ENCODE peak calls at places on chromosomes 12 and 14, in six cellular contexts. P, L, R, B, U and F are unnamed samples.
A peak's percentile ranks its signal among the peaks of the same experiment; 100 is the strongest.

GRCh38 chr14:62209287-62209899 is 447.2 kb downstream of the SNAPC1 start:
- DNase-seq in R (no peak), P (no peak), L (no peak), U (peak; percentile 89), B (no peak), F (no peak)

GRCh38 chr14:23933108-23933507 is 20.5 kb upstream of the DHRS4 start:
- DNase-seq in L (no peak), B (no peak), P (no peak), R (no peak), U (no peak), F (no peak)

GRCh38 chr12:66496595-66496994 is 182.3 kb downstream of the GRIP1 start:
- DNase-seq in P (no peak), B (no peak), R (no peak), L (no peak), U (no peak), F (no peak)

GRCh38 chr14:95303107-95303506 is 16.6 kb downstream of the CLMN start:
- DNase-seq in U (no peak), P (no peak), L (no peak), B (no peak), R (no peak), F (no peak)

GRCh38 chr12:19206493-19207077 is 77.1 kb downstream of the PLEKHA5 start:
- DNase-seq in R (no peak), B (no peak), P (no peak), L (no peak), U (no peak), F (no peak)

GRCh38 chr14:85444685-85445084 is 85.3 kb upstream of the FLRT2 start:
- DNase-seq in B (no peak), U (peak; percentile 25), L (no peak), R (no peak), P (no peak), F (no peak)

GRCh38 chr12:106096376-106096775 is 42.4 kb downstream of the NUAK1 start:
- DNase-seq in U (no peak), B (no peak), P (peak; percentile 28), R (no peak), L (no peak), F (no peak)

GRCh38 chr14:85401396-85401795 is 128.5 kb upstream of the FLRT2 start:
- DNase-seq in R (no peak), L (no peak), P (no peak), U (no peak), B (no peak), F (no peak)

GRCh38 chr12:58916153-58916709 is 4.1 kb downstream of the LRIG3 start:
- DNase-seq in U (no peak), L (no peak), B (no peak), P (no peak), R (no peak), F (no peak)

GRCh38 chr12:123478762-123479161 is 20.8 kb downstream of the SNRNP35 start:
- DNase-seq in B (no peak), R (no peak), U (peak; percentile 18), L (no peak), P (no peak), F (peak; percentile 72)

GRCh38 chr12:24617471-24617870 is 331.4 kb downstream of the BCAT1 start:
- DNase-seq in U (peak; percentile 77), L (no peak), R (no peak), B (no peak), P (no peak), F (no peak)

GRCh38 chr12:29726321-29726692 is 57.4 kb downstream of the TMTC1 start:
- DNase-seq in P (no peak), L (no peak), R (no peak), B (no peak), U (peak; percentile 38), F (no peak)

GRCh38 chr12:82963961-82964360 is 277.3 kb downstream of the TMTC2 start:
- DNase-seq in U (no peak), P (no peak), R (no peak), B (no peak), L (no peak), F (no peak)

GRCh38 chr14:96275182-96276112 is 19.4 kb downstream of the BDKRB1 start:
- DNase-seq in U (peak; percentile 90), P (peak; percentile 75), L (peak; percentile 49), R (peak; percentile 84), B (no peak), F (peak; percentile 73)

GRCh38 chr14:34993444-34993843 is 10.7 kb downstream of the SRP54 start:
- DNase-seq in U (no peak), L (no peak), B (no peak), P (no peak), R (no peak), F (no peak)

GRCh38 chr14:64540208-64541202 is at the start of gene HSPA2:
- DNase-seq in B (peak; percentile 98), L (peak; percentile 96), R (peak; percentile 99), U (peak; percentile 99), P (peak; percentile 99), F (peak; percentile 100)

GRCh38 chr12:18145924-18146323 is 55.9 kb upstream of the RERGL start:
- DNase-seq in R (no peak), U (no peak), L (no peak), B (no peak), P (no peak), F (no peak)

GRCh38 chr14:76773188-76773885 is 12.1 kb downstream of the VASH1 start:
- DNase-seq in B (no peak), U (peak; percentile 82), P (no peak), L (no peak), R (peak; percentile 61), F (peak; percentile 92)

GRCh38 chr12:39440101-39440500 is 2.8 kb downstream of the KIF21A start:
- DNase-seq in P (no peak), R (no peak), U (no peak), B (no peak), L (no peak), F (no peak)

GRCh38 chr12:49924847-49925246 is 21.1 kb upstream of the FAIM2 start:
- DNase-seq in U (no peak), R (peak; percentile 7), P (no peak), B (no peak), L (no peak), F (peak; percentile 41)

GRCh38 chr12:65667932-65668331 is 156.4 kb upstream of the HMGA2 start:
- DNase-seq in R (no peak), L (no peak), P (no peak), U (no peak), B (no peak), F (no peak)

GRCh38 chr12:117141097-117141898 is 42.1 kb upstream of the TESC start:
- DNase-seq in U (no peak), P (no peak), B (no peak), L (no peak), R (no peak), F (no peak)

GRCh38 chr12:49507139-49507538 is 31.7 kb upstream of the KCNH3 start:
- DNase-seq in B (no peak), U (peak; percentile 96), L (no peak), P (no peak), R (no peak), F (no peak)

GRCh38 chr12:51847830-51848727 is at the start of gene FIGNL2:
- DNase-seq in B (no peak), R (no peak), P (no peak), L (peak; percentile 33), U (peak; percentile 12), F (no peak)

GRCh38 chr12:111251787-111252186 is 117.1 kb downstream of the PHETA1 start:
- DNase-seq in L (no peak), P (no peak), R (no peak), B (no peak), U (no peak), F (no peak)

GRCh38 chr14:59333668-59334067 is 131.5 kb downstream of the GPR135 start:
- DNase-seq in B (no peak), L (no peak), P (no peak), U (peak; percentile 95), R (no peak), F (no peak)

GRCh38 chr12:121443911-121444841 is 44.3 kb downstream of the RNF34 start:
- DNase-seq in P (no peak), U (no peak), L (no peak), R (no peak), B (no peak), F (no peak)

GRCh38 chr14:103209054-103209453 is 85.8 kb downstream of the TNFAIP2 start:
- DNase-seq in P (no peak), L (no peak), R (no peak), U (no peak), B (no peak), F (no peak)
- TF ChIP-seq CTCF in P (no peak), L (no peak), R (no peak), U (no peak), B (peak; percentile 9), F (no peak)

GRCh38 chr14:90544971-90545370 is 148.1 kb downstream of the CALM1 start:
- DNase-seq in U (no peak), P (no peak), L (no peak), R (no peak), B (no peak), F (no peak)
- H3K4me1 ChIP-seq in U (no peaks in the 10 kb centered on the region), P (peaks cover 10% of the 10 kb centered on the region), L (no peaks in the 10 kb centered on the region), R (no peaks in the 10 kb centered on the region), B (no peaks in the 10 kb centered on the region), F (peaks cover 10% of the 10 kb centered on the region)

GRCh38 chr14:67405771-67406170 is 6.2 kb downstream of the PLEK2 start:
- DNase-seq in R (no peak), U (no peak), L (no peak), P (no peak), B (no peak), F (no peak)

GRCh38 chr14:67411820-67412421 is at the start of gene PLEK2:
- DNase-seq in U (no peak), P (peak; percentile 80), R (peak; percentile 88), B (no peak), L (no peak), F (peak; percentile 68)

GRCh38 chr14:67411375-67411774 is 590 bp downstream of the PLEK2 start:
- DNase-seq in U (no peak), R (no peak), L (no peak), B (no peak), P (no peak), F (no peak)

GRCh38 chr14:67410313-67410712 is 1.7 kb downstream of the PLEK2 start:
- DNase-seq in L (no peak), B (no peak), R (peak; percentile 92), U (no peak), P (peak; percentile 65), F (no peak)

GRCh38 chr14:67409461-67409860 is 2.5 kb downstream of the PLEK2 start:
- DNase-seq in P (no peak), B (no peak), L (no peak), R (peak; percentile 21), U (no peak), F (no peak)
- H3K27ac ChIP-seq in P (no peak overlapping the region), B (no peak overlapping the region), L (no peak overlapping the region), R (no peak overlapping the region), U (no peak overlapping the region), F (no peak overlapping the region)

GRCh38 chr14:55577229-55577628 is 2.8 kb upstream of the KTN1 start:
- DNase-seq in R (no peak), U (no peak), L (no peak), B (no peak), P (no peak), F (no peak)

GRCh38 chr14:55579724-55580400 is at the start of gene KTN1:
- DNase-seq in P (peak; percentile 86), R (peak; percentile 93), L (peak; percentile 63), B (no peak), U (peak; percentile 71), F (peak; percentile 24)

GRCh38 chr14:55580401-55581010 is 499 bp downstream of the KTN1 start:
- DNase-seq in B (no peak), R (peak; percentile 77), P (peak; percentile 36), U (no peak), L (no peak), F (no peak)

GRCh38 chr14:55581011-55581806 is 1.2 kb downstream of the KTN1 start:
- DNase-seq in R (peak; percentile 64), L (no peak), U (no peak), P (peak; percentile 42), B (no peak), F (peak; percentile 72)

GRCh38 chr14:55578511-55578910 is 1.5 kb upstream of the KTN1 start:
- DNase-seq in L (no peak), U (no peak), B (no peak), R (no peak), P (no peak), F (no peak)
- TF ChIP-seq CTCF in L (no peak), U (no peak), B (no peak), R (no peak), P (no peak), F (no peak)